ENCODE peak calls at places on chromosomes 3 and 15, in five cellular contexts. One of them, this sample, is unnamed.

GRCh38 chr3:72976182-72976825 is 20.3 kb upstream of the PPP4R2 start:
- DNase-seq in PC-3: no peak
- DNase-seq in transverse colon: no peak
- DNase-seq in IMR-90: peak; percentile 48
- DNase-seq in dorsolateral prefrontal cortex: no peak
- DNase-seq in this sample: no peak

GRCh38 chr3:128557531-128558280 is 64.7 kb upstream of the GATA2 start:
- DNase-seq in PC-3: no peak
- DNase-seq in transverse colon: no peak
- DNase-seq in IMR-90: no peak
- DNase-seq in dorsolateral prefrontal cortex: no peak
- DNase-seq in this sample: no peak

GRCh38 chr3:87979527-87979926 is 79.3 kb downstream of the CGGBP1 start:
- DNase-seq in PC-3: no peak
- DNase-seq in transverse colon: no peak
- DNase-seq in IMR-90: no peak
- DNase-seq in dorsolateral prefrontal cortex: no peak
- DNase-seq in this sample: no peak

GRCh38 chr15:89177633-89178306 is 43.6 kb downstream of the RLBP1 start:
- DNase-seq in PC-3: peak; percentile 81
- DNase-seq in transverse colon: peak; percentile 62
- DNase-seq in IMR-90: peak; percentile 83
- DNase-seq in dorsolateral prefrontal cortex: no peak
- DNase-seq in this sample: peak; percentile 59

GRCh38 chr3:193869221-193870201 is 266.4 kb upstream of the HES1 start:
- DNase-seq in PC-3: peak; percentile 97
- DNase-seq in transverse colon: no peak
- DNase-seq in IMR-90: peak; percentile 91
- DNase-seq in dorsolateral prefrontal cortex: no peak
- DNase-seq in this sample: no peak

GRCh38 chr3:130900959-130901358 is 7.1 kb downstream of the ATP2C1 start:
- DNase-seq in PC-3: no peak
- DNase-seq in transverse colon: no peak
- DNase-seq in IMR-90: peak; percentile 14
- DNase-seq in dorsolateral prefrontal cortex: no peak
- DNase-seq in this sample: no peak

GRCh38 chr15:97473615-97474014 is 486.9 kb upstream of the ARRDC4 start:
- DNase-seq in PC-3: no peak
- DNase-seq in transverse colon: no peak
- DNase-seq in IMR-90: no peak
- DNase-seq in dorsolateral prefrontal cortex: no peak
- DNase-seq in this sample: no peak

GRCh38 chr15:52257734-52258062 is 37.9 kb downstream of the MYO5C start:
- DNase-seq in PC-3: no peak
- DNase-seq in transverse colon: no peak
- DNase-seq in IMR-90: peak; percentile 13
- DNase-seq in dorsolateral prefrontal cortex: no peak
- DNase-seq in this sample: no peak

GRCh38 chr3:17137321-17137826 is 252.6 kb downstream of the PLCL2 start:
- DNase-seq in PC-3: no peak
- DNase-seq in transverse colon: no peak
- DNase-seq in IMR-90: no peak
- DNase-seq in dorsolateral prefrontal cortex: no peak
- DNase-seq in this sample: no peak

GRCh38 chr3:135981701-135982403 is 16.3 kb downstream of the PPP2R3A start:
- DNase-seq in PC-3: no peak
- DNase-seq in transverse colon: no peak
- DNase-seq in IMR-90: no peak
- DNase-seq in dorsolateral prefrontal cortex: no peak
- DNase-seq in this sample: no peak

GRCh38 chr3:15974647-15975046 is 176.9 kb upstream of the ANKRD28 start:
- DNase-seq in PC-3: no peak
- DNase-seq in transverse colon: no peak
- DNase-seq in IMR-90: no peak
- DNase-seq in dorsolateral prefrontal cortex: no peak
- DNase-seq in this sample: no peak

GRCh38 chr3:125593991-125594574 is 1.2 kb downstream of the OSBPL11 start:
- DNase-seq in PC-3: peak; percentile 30
- DNase-seq in transverse colon: no peak
- DNase-seq in IMR-90: no peak
- DNase-seq in dorsolateral prefrontal cortex: no peak
- DNase-seq in this sample: no peak

GRCh38 chr3:111047812-111048435 is 23.7 kb upstream of the NECTIN3 start:
- DNase-seq in PC-3: no peak
- DNase-seq in transverse colon: no peak
- DNase-seq in IMR-90: no peak
- DNase-seq in dorsolateral prefrontal cortex: no peak
- DNase-seq in this sample: no peak

GRCh38 chr3:142366434-142366833 is 81.4 kb downstream of the XRN1 start:
- DNase-seq in PC-3: peak; percentile 45
- DNase-seq in transverse colon: no peak
- DNase-seq in IMR-90: no peak
- DNase-seq in dorsolateral prefrontal cortex: no peak
- DNase-seq in this sample: no peak

GRCh38 chr15:101676965-101677364 is 24.8 kb upstream of the TM2D3 start:
- DNase-seq in PC-3: no peak
- DNase-seq in transverse colon: no peak
- DNase-seq in IMR-90: peak; percentile 51
- DNase-seq in dorsolateral prefrontal cortex: no peak
- DNase-seq in this sample: no peak

GRCh38 chr3:183449391-183449790 is 21.0 kb upstream of the MCF2L2 start:
- DNase-seq in PC-3: no peak
- DNase-seq in transverse colon: no peak
- DNase-seq in IMR-90: peak; percentile 38
- DNase-seq in dorsolateral prefrontal cortex: no peak
- DNase-seq in this sample: no peak

GRCh38 chr3:69385033-69385722 is 710 bp downstream of the FRMD4B start:
- DNase-seq in PC-3: no peak
- DNase-seq in transverse colon: no peak
- DNase-seq in IMR-90: no peak
- DNase-seq in dorsolateral prefrontal cortex: no peak
- DNase-seq in this sample: no peak

GRCh38 chr3:63264716-63265115 is 13.4 kb upstream of the SYNPR start:
- DNase-seq in PC-3: no peak
- DNase-seq in transverse colon: no peak
- DNase-seq in IMR-90: no peak
- DNase-seq in dorsolateral prefrontal cortex: no peak
- DNase-seq in this sample: no peak

GRCh38 chr3:113557374-113557773 is 25.0 kb downstream of the SIDT1 start:
- DNase-seq in PC-3: peak; percentile 95
- DNase-seq in transverse colon: no peak
- DNase-seq in IMR-90: peak; percentile 21
- DNase-seq in dorsolateral prefrontal cortex: no peak
- DNase-seq in this sample: no peak

GRCh38 chr15:58214941-58215340 is 76.8 kb downstream of the AQP9 start:
- DNase-seq in PC-3: no peak
- DNase-seq in transverse colon: no peak
- DNase-seq in IMR-90: no peak
- DNase-seq in dorsolateral prefrontal cortex: no peak
- DNase-seq in this sample: no peak

GRCh38 chr15:58213587-58214360 is 75.6 kb downstream of the AQP9 start:
- DNase-seq in PC-3: no peak
- DNase-seq in transverse colon: no peak
- DNase-seq in IMR-90: peak; percentile 18
- DNase-seq in dorsolateral prefrontal cortex: no peak
- DNase-seq in this sample: no peak

GRCh38 chr15:58212909-58213526 is 74.8 kb downstream of the AQP9 start:
- DNase-seq in PC-3: peak; percentile 34
- DNase-seq in transverse colon: no peak
- DNase-seq in IMR-90: peak; percentile 55
- DNase-seq in dorsolateral prefrontal cortex: no peak
- DNase-seq in this sample: no peak
- TF ChIP-seq CTCF in PC-3: peak; percentile 53
- TF ChIP-seq CTCF in transverse colon: no peak
- TF ChIP-seq CTCF in IMR-90: peak; percentile 62
- TF ChIP-seq CTCF in dorsolateral prefrontal cortex: peak; percentile 39
- TF ChIP-seq CTCF in this sample: no peak

DNA sequence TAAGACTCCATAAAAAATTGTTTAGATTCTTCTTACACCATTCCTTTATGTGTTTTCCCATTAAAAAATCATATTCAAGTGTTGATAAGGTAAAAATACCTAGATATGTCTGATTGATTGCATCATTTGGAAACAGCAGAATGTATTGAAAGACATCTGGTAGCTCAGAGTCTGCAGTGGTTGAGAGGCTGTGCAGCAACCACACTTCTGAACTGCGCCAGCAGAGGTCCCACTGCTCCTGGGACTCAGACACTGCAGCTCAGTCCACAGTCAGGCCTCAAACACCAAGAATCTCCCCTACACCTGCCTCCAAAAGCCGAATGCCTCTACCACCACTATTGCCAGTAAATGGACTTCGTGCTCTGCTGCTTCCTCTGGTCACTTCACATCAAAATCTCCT is 176.9 kb upstream of the LMCD1 start:
- DNase-seq in PC-3: peak; percentile 58
- DNase-seq in transverse colon: peak; percentile 16
- DNase-seq in IMR-90: peak; percentile 27
- DNase-seq in dorsolateral prefrontal cortex: peak; percentile 47
- DNase-seq in this sample: peak; percentile 67
- TF ChIP-seq CTCF in PC-3: peak; percentile 71
- TF ChIP-seq CTCF in transverse colon: no peak
- TF ChIP-seq CTCF in IMR-90: peak; percentile 48
- TF ChIP-seq CTCF in dorsolateral prefrontal cortex: peak; percentile 28
- TF ChIP-seq CTCF in this sample: peak; percentile 77

GRCh38 chr3:123028233-123028828 is 768 bp upstream of the SEMA5B start:
- DNase-seq in PC-3: peak; percentile 80
- DNase-seq in transverse colon: peak; percentile 31
- DNase-seq in IMR-90: peak; percentile 72
- DNase-seq in dorsolateral prefrontal cortex: no peak
- DNase-seq in this sample: no peak
- TF ChIP-seq CTCF in PC-3: peak; percentile 78
- TF ChIP-seq CTCF in transverse colon: peak; percentile 35
- TF ChIP-seq CTCF in IMR-90: peak; percentile 65
- TF ChIP-seq CTCF in dorsolateral prefrontal cortex: peak; percentile 59
- TF ChIP-seq CTCF in this sample: peak; percentile 19

GRCh38 chr3:185659942-185660921 is 74.1 kb downstream of the SENP2 start:
- DNase-seq in PC-3: peak; percentile 93
- DNase-seq in transverse colon: peak; percentile 82
- DNase-seq in IMR-90: peak; percentile 81
- DNase-seq in dorsolateral prefrontal cortex: peak; percentile 78
- DNase-seq in this sample: peak; percentile 67
- TF ChIP-seq CTCF in PC-3: peak; percentile 99
- TF ChIP-seq CTCF in transverse colon: peak; percentile 90
- TF ChIP-seq CTCF in IMR-90: peak; percentile 93
- TF ChIP-seq CTCF in dorsolateral prefrontal cortex: peak; percentile 96
- TF ChIP-seq CTCF in this sample: peak; percentile 95

GRCh38 chr3:155934215-155934614 is 63.8 kb downstream of the GMPS start:
- DNase-seq in PC-3: no peak
- DNase-seq in transverse colon: no peak
- DNase-seq in IMR-90: peak; percentile 8
- DNase-seq in dorsolateral prefrontal cortex: no peak
- DNase-seq in this sample: no peak
- TF ChIP-seq CTCF in PC-3: no peak
- TF ChIP-seq CTCF in transverse colon: no peak
- TF ChIP-seq CTCF in IMR-90: no peak
- TF ChIP-seq CTCF in dorsolateral prefrontal cortex: no peak
- TF ChIP-seq CTCF in this sample: no peak

GRCh38 chr15:29451201-29451781 is 181.7 kb upstream of the NSMCE3 start:
- DNase-seq in PC-3: peak; percentile 23
- DNase-seq in transverse colon: no peak
- DNase-seq in IMR-90: no peak
- DNase-seq in dorsolateral prefrontal cortex: no peak
- DNase-seq in this sample: no peak
- TF ChIP-seq CTCF in PC-3: peak; percentile 60
- TF ChIP-seq CTCF in transverse colon: no peak
- TF ChIP-seq CTCF in IMR-90: no peak
- TF ChIP-seq CTCF in dorsolateral prefrontal cortex: no peak
- TF ChIP-seq CTCF in this sample: no peak